ENCODE peak calls at places on chromosome 18, in six cellular contexts. Q is HCT116, M is SK-N-SH, N is HepG2, K is GM12878, I is H1. V is an unnamed sample.

GRCh38 chr18:74897971-74898657 is 300.4 kb downstream of the ZNF407 start:
- DNase-seq in M (no peak), K (no peak), I (no peak), Q (no peak), N (no peak), V (no peak)

GRCh38 chr18:62857278-62857976 is 142.1 kb downstream of the PHLPP1 start:
- DNase-seq in N (no peak), M (no peak), Q (no peak), K (no peak), I (no peak), V (no peak)

GRCh38 chr18:35500113-35500512 is 2.4 kb upstream of the INO80C start:
- DNase-seq in M (no peak), K (no peak), I (no peak), N (no peak), Q (no peak), V (no peak)

GRCh38 chr18:14117611-14118010 is 14.6 kb downstream of the ZNF519 start:
- DNase-seq in Q (no peak), K (no peak), N (no peak), M (no peak), I (no peak), V (no peak)

GRCh38 chr18:62198259-62198658 is 11.2 kb downstream of the RELCH start:
- DNase-seq in N (no peak), K (no peak), M (no peak), I (no peak), Q (no peak), V (peak)

GRCh38 chr18:58043452-58044369 is at the start of gene NEDD4L:
- DNase-seq in K (peak), I (no peak), N (peak), M (peak), Q (peak), V (peak)

GRCh38 chr18:24270937-24271380 is 126.7 kb downstream of the OSBPL1A start:
- DNase-seq in Q (no peak), I (no peak), N (no peak), M (no peak), K (no peak), V (no peak)

GRCh38 chr18:14781671-14782070 is 33.7 kb downstream of the ANKRD30B start:
- DNase-seq in M (no peak), I (no peak), N (no peak), K (no peak), Q (no peak), V (no peak)

GRCh38 chr18:5879479-5879882 is 15.8 kb downstream of the TMEM200C start:
- DNase-seq in N (peak), I (no peak), Q (no peak), K (no peak), M (peak), V (no peak)

GRCh38 chr18:13440277-13441248 is 222.0 kb downstream of the LDLRAD4 start:
- DNase-seq in K (no peak), M (no peak), Q (no peak), I (no peak), N (no peak), V (no peak)

GRCh38 chr18:777021-777420 is 35.0 kb downstream of the YES1 start:
- DNase-seq in I (no peak), N (no peak), M (no peak), Q (no peak), K (no peak), V (no peak)

GRCh38 chr18:44651453-44651852 is 29.2 kb upstream of the SETBP1 start:
- DNase-seq in Q (no peak), N (no peak), K (no peak), I (no peak), M (no peak), V (peak)

GRCh38 chr18:43714346-43715010 is 437.2 kb upstream of the SYT4 start:
- DNase-seq in K (no peak), M (no peak), I (no peak), N (no peak), Q (no peak), V (no peak)

GRCh38 chr18:8391068-8391467 is 218.2 kb upstream of the RAB12 start:
- DNase-seq in I (no peak), Q (no peak), K (no peak), N (no peak), M (no peak), V (no peak)

GRCh38 chr18:34807106-34807796 is 97.2 kb downstream of the DTNA start:
- DNase-seq in N (peak), Q (peak), M (no peak), K (no peak), I (peak), V (no peak)

GRCh38 chr18:59123588-59124369 is 15.9 kb upstream of the SEC11C start:
- DNase-seq in N (no peak), K (no peak), I (no peak), Q (no peak), M (no peak), V (no peak)

GRCh38 chr18:30280861-30281470 is 761.6 kb downstream of the DSC3 start:
- DNase-seq in K (no peak), I (no peak), Q (peak), M (peak), N (peak), V (peak)

GRCh38 chr18:8114480-8114879 is 494.8 kb upstream of the RAB12 start:
- DNase-seq in Q (no peak), I (no peak), M (no peak), N (no peak), K (no peak), V (no peak)

GRCh38 chr18:906416-907170 is 1.9 kb downstream of the ADCYAP1 start:
- DNase-seq in K (no peak), N (no peak), M (peak), Q (no peak), I (peak), V (no peak)

GRCh38 chr18:12309683-12310198 is 1.7 kb downstream of the TUBB6 start:
- DNase-seq in M (no peak), Q (no peak), N (no peak), I (no peak), K (no peak), V (no peak)

GRCh38 chr18:12307251-12307736 is 747 bp upstream of the TUBB6 start:
- DNase-seq in I (no peak), K (no peak), Q (no peak), N (no peak), M (peak), V (no peak)

GRCh38 chr18:12306752-12307151 is 1.3 kb upstream of the TUBB6 start:
- DNase-seq in M (no peak), N (no peak), K (no peak), Q (no peak), I (no peak), V (no peak)

GRCh38 chr18:12308386-12309100 is 502 bp downstream of the TUBB6 start:
- DNase-seq in N (peak), K (no peak), M (peak), I (no peak), Q (no peak), V (peak)

DNA sequence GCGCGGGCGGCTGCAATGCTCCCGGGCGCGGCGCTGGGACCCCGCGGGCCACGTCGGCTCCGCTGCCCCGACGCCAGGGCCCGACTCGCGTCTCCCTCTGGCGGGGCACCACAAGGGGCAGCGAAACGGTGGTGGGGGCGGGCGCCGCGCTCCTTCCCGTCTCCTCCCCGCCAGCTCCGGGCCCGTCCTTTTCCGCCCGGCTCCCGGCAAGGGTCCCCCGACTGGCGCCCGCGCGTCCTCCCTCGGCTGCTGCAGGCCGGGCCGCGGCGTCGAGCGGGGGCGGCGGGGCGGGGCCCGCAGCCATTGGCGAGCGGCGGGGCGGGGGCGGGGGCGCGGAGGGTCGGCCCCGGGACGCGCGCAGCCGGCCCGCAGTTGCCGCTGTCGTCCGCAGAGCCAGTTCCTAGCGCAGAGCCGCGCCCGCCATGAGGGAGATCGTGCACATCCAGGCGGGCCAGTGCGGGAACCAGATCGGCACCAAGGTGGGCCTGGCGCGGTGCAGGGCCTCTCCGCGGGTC is at the start of gene TUBB6:
- DNase-seq in I (no peak), M (peak), K (no peak), N (no peak), Q (no peak), V (peak)
- H3K9ac ChIP-seq in I (no peak), M (peak), K (peak), N (peak), Q (peak), V (peak)

GRCh38 chr18:42414756-42415454 is 459.9 kb downstream of the PIK3C3 start:
- DNase-seq in K (no peak), I (no peak), M (no peak), Q (no peak), N (no peak), V (no peak)
- TF ChIP-seq RAD21 in K (no peak), I (no peak), M (no peak), Q (no peak), N (no peak), V (no peak)

DNA sequence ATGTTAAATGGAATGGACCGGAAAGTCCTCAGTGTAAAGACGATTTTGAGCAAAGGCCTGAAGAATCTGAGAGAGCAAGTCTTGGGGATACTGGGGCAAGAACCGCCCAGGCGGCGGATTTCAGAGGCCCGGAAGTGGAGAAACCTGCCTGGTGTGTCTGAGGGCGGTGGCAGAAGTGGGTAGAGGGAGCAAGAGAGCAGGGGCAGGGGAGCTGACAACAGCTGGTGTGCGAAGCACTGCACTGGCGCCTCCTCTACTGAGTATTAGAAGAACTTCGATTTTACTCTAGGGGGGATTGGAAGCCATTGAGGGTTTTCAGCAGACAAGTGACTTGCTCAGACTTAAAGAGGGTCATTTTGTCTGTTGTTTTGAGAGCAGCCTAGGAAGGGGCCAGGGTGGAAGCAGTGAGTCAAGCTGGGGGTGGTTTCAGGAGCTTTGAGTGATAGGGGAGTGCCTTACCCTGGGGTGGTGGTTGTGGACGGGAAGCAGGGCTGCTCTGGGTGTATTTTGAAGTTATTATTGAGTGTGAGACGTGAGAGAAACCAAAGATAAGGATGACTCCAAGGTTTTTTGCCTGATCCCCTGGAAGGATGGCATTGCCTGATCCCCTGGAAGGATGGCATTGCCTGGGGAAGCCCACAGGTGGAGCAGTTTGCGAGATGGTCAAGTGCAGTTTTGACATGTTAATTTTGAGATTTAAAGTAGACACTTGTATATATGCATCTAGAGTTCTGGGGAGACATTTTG is 52.5 kb downstream of the ZNF236 start:
- DNase-seq in K (no peak), M (peak), I (no peak), N (no peak), Q (peak), V (no peak)
- TF ChIP-seq YY1 in K (no peak), M (no peak), I (no peak), N (no peak), Q (no peak), V (no peak)

DNA sequence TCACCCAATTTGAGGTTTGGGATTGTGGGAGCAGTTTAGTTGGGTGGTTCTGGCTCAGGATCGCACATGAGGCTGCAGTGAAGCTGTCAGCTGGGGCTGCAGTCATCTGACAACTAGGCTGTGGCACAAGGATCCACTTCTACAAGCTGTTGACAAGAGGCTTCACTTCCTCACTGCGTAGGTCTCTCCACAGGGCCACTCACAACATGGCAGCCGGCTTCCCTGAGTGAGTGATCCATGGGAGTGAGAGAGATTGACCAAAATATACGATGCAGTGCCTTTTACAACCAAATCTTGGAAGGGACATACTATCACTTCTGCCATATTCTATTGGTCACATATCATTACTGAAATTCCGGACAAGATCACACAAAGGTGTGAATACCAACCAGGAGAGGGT is 187.5 kb downstream of the DLGAP1 start:
- DNase-seq in I (no peak), Q (no peak), K (no peak), M (no peak), N (no peak), V (no peak)
- H3K9ac ChIP-seq in I (no peak), Q (no peak), K (no peak), M (no peak), N (no peak), V (no peak)

GRCh38 chr18:79682481-79682880 is 2.9 kb downstream of the CTDP1 start:
- DNase-seq in N (no peak), K (no peak), I (no peak), M (no peak), Q (no peak), V (no peak)

GRCh38 chr18:79682896-79683625 is 3.5 kb downstream of the CTDP1 start:
- DNase-seq in N (no peak), Q (no peak), K (no peak), M (no peak), I (no peak), V (no peak)

GRCh38 chr18:79680891-79681339 is 1.3 kb downstream of the CTDP1 start:
- DNase-seq in M (no peak), I (no peak), N (no peak), K (no peak), Q (no peak), V (no peak)

GRCh38 chr18:79680100-79680879 is 687 bp downstream of the CTDP1 start:
- DNase-seq in Q (no peak), M (peak), K (no peak), N (peak), I (no peak), V (peak)

DNA sequence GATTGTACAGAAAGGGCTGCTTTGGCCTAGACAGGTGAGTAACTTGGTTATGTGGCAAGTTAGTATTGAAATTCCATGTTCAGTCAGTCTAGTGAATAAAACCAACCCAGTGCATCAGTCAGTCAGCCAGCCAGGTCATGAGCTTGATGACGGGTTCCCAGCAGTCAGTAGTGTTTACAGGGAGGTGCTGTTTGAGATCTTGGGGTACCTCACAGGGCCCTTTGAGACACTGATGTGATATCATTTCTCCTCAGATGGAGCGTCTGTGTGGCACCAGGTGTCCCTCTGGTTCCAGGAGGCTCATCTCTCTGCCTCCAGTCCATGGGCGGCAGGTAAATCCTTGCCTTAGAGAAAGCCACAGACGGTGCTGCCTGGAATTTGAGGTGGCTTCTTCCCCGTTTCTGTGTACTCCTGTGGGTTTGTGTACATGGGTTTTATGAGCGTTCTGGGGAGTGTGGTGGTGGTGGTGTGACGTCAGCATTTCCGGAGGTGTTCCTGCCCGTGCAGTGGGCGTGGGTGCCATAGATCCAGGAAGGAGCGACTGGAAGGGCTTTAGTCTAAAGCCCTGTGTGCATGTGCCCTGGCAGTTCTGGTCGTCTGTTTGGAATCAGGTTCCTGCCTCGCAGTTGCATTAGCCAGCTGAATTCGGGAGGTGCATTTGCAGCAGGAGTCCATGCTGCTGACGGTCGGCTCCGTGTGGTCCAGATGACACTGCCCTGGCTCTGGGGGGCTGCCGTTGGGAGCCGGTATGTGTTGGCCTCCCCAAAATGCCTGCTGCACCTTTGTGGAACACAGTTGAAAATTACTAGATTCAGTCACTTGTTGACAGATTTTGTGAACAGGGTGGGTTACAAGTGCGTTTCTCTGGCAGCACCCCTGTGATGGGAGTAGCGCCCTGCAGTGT is 2.1 kb downstream of the CTDP1 start:
- DNase-seq in K (no peak), I (no peak), Q (no peak), N (no peak), M (no peak), V (no peak)
- TF ChIP-seq RAD21 in K (no peak), I (no peak), Q (no peak), N (no peak), M (no peak), V (no peak)

V was measured in K562.